ENCODE peak calls at places on chromosome 10, in six cellular contexts. I is ELR, N is adrenal gland, E is AG04450, O is GM04504, J is PC-3. K is an unnamed sample.

GRCh38 chr10:116300477-116301034 is 23.7 kb upstream of the CCDC172 start:
- DNase-seq in I (no peak), N (no peak), E (no peak), O (no peak), J (no peak), K (no peak)

GRCh38 chr10:131644864-131645658 is 255.7 kb upstream of the PPP2R2D start:
- DNase-seq in I (no peak), N (no peak), E (no peak), O (no peak), J (no peak), K (no peak)

GRCh38 chr10:89115876-89116627 is 91.1 kb downstream of the CH25H start:
- DNase-seq in I (peak; percentile 71), N (no peak), E (no peak), O (peak; percentile 53), J (peak; percentile 46), K (peak; percentile 75)

GRCh38 chr10:102769375-102770107 is 25.8 kb downstream of the WBP1L start:
- DNase-seq in I (peak; percentile 52), N (no peak), E (no peak), O (no peak), J (peak; percentile 85), K (no peak)

GRCh38 chr10:5840314-5841307 is 27.4 kb upstream of the GDI2 start:
- DNase-seq in I (no peak), N (peak; percentile 29), E (no peak), O (no peak), J (no peak), K (no peak)

GRCh38 chr10:121169406-121169805 is 318.2 kb downstream of the WDR11 start:
- DNase-seq in I (no peak), N (no peak), E (no peak), O (no peak), J (no peak), K (no peak)

GRCh38 chr10:82811621-82812020 is 936.6 kb downstream of the NRG3 start:
- DNase-seq in I (peak; percentile 25), N (no peak), E (no peak), O (no peak), J (no peak), K (no peak)

GRCh38 chr10:60253490-60253889 is 136.2 kb downstream of the ANK3 start:
- DNase-seq in I (no peak), N (no peak), E (no peak), O (no peak), J (no peak), K (no peak)

GRCh38 chr10:72087392-72087968 is 871 bp downstream of the SPOCK2 start:
- DNase-seq in I (no peak), N (peak; percentile 51), E (no peak), O (no peak), J (no peak), K (no peak)

GRCh38 chr10:33887188-33887587 is 552.7 kb upstream of the NRP1 start:
- DNase-seq in I (no peak), N (no peak), E (no peak), O (no peak), J (no peak), K (no peak)

GRCh38 chr10:69899727-69900595 is 98.3 kb downstream of the COL13A1 start:
- DNase-seq in I (no peak), N (no peak), E (no peak), O (no peak), J (no peak), K (no peak)

GRCh38 chr10:126634915-126635314 is 35.6 kb downstream of the C10orf90 start:
- DNase-seq in I (peak; percentile 37), N (no peak), E (no peak), O (peak; percentile 53), J (peak; percentile 94), K (peak; percentile 11)